ENCODE peak calls at places on chromosomes 4 and X, in five cellular contexts. O is Right ventricle myocardium superior, I is MM.1S, Q is HCEC 1CT, T is brain microvascular endothelial cell. F is an unnamed sample.

GRCh38 chr4:11042760-11043159 is 358.2 kb upstream of the CLNK start:
- DNase-seq in O (no peak), I (no peak), Q (no peak), T (no peak), F (peak; percentile 1)

GRCh38 chr4:138051157-138051556 is 191.0 kb downstream of the SLC7A11 start:
- DNase-seq in O (no peak), I (no peak), Q (peak; percentile 59), T (peak; percentile 42), F (no peak)

GRCh38 chrX:24676403-24677024 is 17.2 kb upstream of the POLA1 start:
- DNase-seq in O (no peak), I (no peak), Q (no peak), T (no peak), F (peak; percentile 3)

GRCh38 chr4:37068580-37068979 is 176.0 kb upstream of the NWD2 start:
- DNase-seq in O (no peak), I (no peak), Q (no peak), T (no peak), F (no peak)

GRCh38 chrX:20606831-20607230 is 340.1 kb upstream of the RPS6KA3 start:
- DNase-seq in O (no peak), I (no peak), Q (no peak), T (no peak), F (no peak)

GRCh38 chr4:74897390-74897789 is 35.5 kb upstream of the PARM1 start:
- DNase-seq in O (no peak), I (no peak), Q (no peak), T (no peak), F (no peak)

GRCh38 chr4:35189988-35190613 is 1054.2 kb downstream of the ARAP2 start:
- DNase-seq in O (no peak), I (no peak), Q (no peak), T (no peak), F (no peak)

GRCh38 chr4:75698162-75698962 is 25.2 kb upstream of the G3BP2 start:
- DNase-seq in O (no peak), I (no peak), Q (no peak), T (no peak), F (no peak)

GRCh38 chr4:53189011-53189410 is 176.8 kb downstream of the SCFD2 start:
- DNase-seq in O (no peak), I (no peak), Q (peak; percentile 48), T (peak; percentile 68), F (peak; percentile 35)

GRCh38 chrX:3191186-3191585 is 149.9 kb downstream of the ARSF start:
- DNase-seq in O (no peak), I (no peak), Q (no peak), T (no peak), F (no peak)

F was measured in Caki2.